ENCODE peak calls at places on chromosome 1, in seven cellular contexts. U is NCI-H2081, T is T-helper 17 cell, F is iPS-NIHi11, M is hippocampal formation, Q is HCEC 1CT, K is LoVo. W is an unnamed sample.

GRCh38 chr1:214002472-214002871 is 14.7 kb downstream of the PROX1 start:
- DNase-seq in U (peak), T (no peak), F (no peak), M (peak), Q (peak), K (no peak), W (no peak)

GRCh38 chr1:54256756-54257155 is 56.8 kb downstream of the MRPL37 start:
- DNase-seq in U (no peak), T (no peak), F (no peak), M (no peak), Q (no peak), K (no peak), W (no peak)

GRCh38 chr1:80153762-80154555 is 1147.4 kb upstream of the ADGRL4 start:
- DNase-seq in U (no peak), T (no peak), F (no peak), M (no peak), Q (peak), K (no peak), W (no peak)

GRCh38 chr1:181128592-181129497 is 40.3 kb downstream of the IER5 start:
- DNase-seq in U (peak), T (no peak), F (peak), M (peak), Q (no peak), K (no peak), W (no peak)

GRCh38 chr1:98661544-98662353 is at the start of gene SNX7:
- DNase-seq in U (peak), T (no peak), F (peak), M (peak), Q (peak), K (peak), W (peak)

GRCh38 chr1:10490271-10490970 is 15.7 kb downstream of the PEX14 start:
- DNase-seq in U (no peak), T (no peak), F (no peak), M (no peak), Q (no peak), K (no peak), W (no peak)

GRCh38 chr1:205950280-205950679 is 7.0 kb upstream of the SLC26A9 start:
- DNase-seq in U (no peak), T (no peak), F (no peak), M (peak), Q (peak), K (no peak), W (no peak)

GRCh38 chr1:42439940-42440339 is 15.9 kb downstream of the ZMYND12 start:
- DNase-seq in U (no peak), T (no peak), F (no peak), M (no peak), Q (peak), K (peak), W (no peak)

GRCh38 chr1:162186406-162186805 is 116.9 kb downstream of the NOS1AP start:
- DNase-seq in U (no peak), T (no peak), F (no peak), M (no peak), Q (no peak), K (no peak), W (no peak)

GRCh38 chr1:150233359-150234308 is 2.3 kb downstream of the ANP32E start:
- DNase-seq in U (no peak), T (no peak), F (no peak), M (no peak), Q (peak), K (peak), W (no peak)

GRCh38 chr1:219791766-219792165 is 136.6 kb downstream of the SLC30A10 start:
- DNase-seq in U (no peak), T (no peak), F (no peak), M (no peak), Q (no peak), K (no peak), W (no peak)

GRCh38 chr1:214337536-214337935 is 56.6 kb downstream of the SMYD2 start:
- DNase-seq in U (no peak), T (no peak), F (no peak), M (no peak), Q (no peak), K (no peak), W (no peak)

GRCh38 chr1:185821612-185822385 is 87.6 kb downstream of the HMCN1 start:
- DNase-seq in U (no peak), T (no peak), F (no peak), M (no peak), Q (no peak), K (no peak), W (no peak)

W was measured in HCT116.